ENCODE peak calls at places on chromosomes 7 and 10, in six cellular contexts. T is lower lobe of right lung, Z is A549, C is thoracic aorta, R is hepatocyte, A is HepG2. B is an unnamed sample.

GRCh38 chr10:63862860-63863259 is 341.7 kb downstream of the REEP3 start:
- DNase-seq in A (no peak), Z (no peak), R (no peak), C (no peak), T (no peak), B (no peak)

GRCh38 chr10:28631896-28632596 is 45.3 kb upstream of the BAMBI start:
- DNase-seq in C (no peak), Z (no peak), A (peak), R (no peak), T (no peak), B (no peak)

GRCh38 chr7:30163231-30163894 is 28.6 kb downstream of the MTURN start:
- DNase-seq in A (peak), R (no peak), Z (no peak), T (peak), C (no peak), B (no peak)

GRCh38 chr7:26627871-26628270 is 236.5 kb downstream of the SKAP2 start:
- DNase-seq in C (no peak), Z (no peak), T (no peak), R (no peak), A (no peak), B (no peak)

GRCh38 chr7:150716368-150716767 is at the start of gene GIMAP1:
- DNase-seq in A (no peak), C (no peak), R (no peak), T (no peak), Z (no peak), B (peak)

GRCh38 chr10:114103286-114103685 is 59.6 kb downstream of the ADRB1 start:
- DNase-seq in Z (peak), C (no peak), A (peak), R (peak), T (no peak), B (peak)

GRCh38 chr7:132472463-132473120 is 103.7 kb downstream of the PLXNA4 start:
- DNase-seq in T (no peak), A (no peak), Z (no peak), R (peak), C (peak), B (no peak)

GRCh38 chr7:30787476-30787875 is 16.3 kb downstream of the MINDY4 start:
- DNase-seq in C (no peak), R (no peak), A (no peak), Z (no peak), T (no peak), B (no peak)

GRCh38 chr7:116259821-116260440 is 49.6 kb downstream of the TES start:
- DNase-seq in T (no peak), C (no peak), Z (peak), A (no peak), R (no peak), B (no peak)

GRCh38 chr10:112160834-112161233 is 22.7 kb downstream of the GPAM start:
- DNase-seq in R (no peak), T (no peak), A (no peak), Z (no peak), C (no peak), B (no peak)

GRCh38 chr10:47026301-47027107 is 115.3 kb downstream of the PTPN20 start:
- DNase-seq in R (no peak), Z (no peak), T (peak), C (no peak), A (no peak), B (no peak)

GRCh38 chr7:44244282-44244681 is 43.5 kb downstream of the YKT6 start:
- DNase-seq in Z (no peak), A (no peak), T (no peak), R (no peak), C (no peak), B (no peak)

GRCh38 chr10:71805776-71806705 is 32.7 kb upstream of the VSIR start:
- DNase-seq in T (peak), A (no peak), C (no peak), Z (peak), R (peak), B (peak)

GRCh38 chr7:48246073-48246472 is 74.8 kb downstream of the ABCA13 start:
- DNase-seq in A (no peak), Z (no peak), R (no peak), C (no peak), T (peak), B (no peak)

GRCh38 chr10:104816501-104816900 is 175.4 kb downstream of the SORCS3 start:
- DNase-seq in A (no peak), Z (no peak), R (no peak), T (no peak), C (no peak), B (no peak)

GRCh38 chr7:121084256-121084655 is 95.7 kb downstream of the CPED1 start:
- DNase-seq in Z (no peak), R (no peak), T (no peak), C (no peak), A (no peak), B (no peak)

GRCh38 chr10:71156436-71156835 is 55.9 kb upstream of the UNC5B start:
- DNase-seq in C (no peak), T (no peak), R (no peak), Z (no peak), A (no peak), B (no peak)

GRCh38 chr10:43216931-43217562 is 49.8 kb downstream of the RASGEF1A start:
- DNase-seq in T (peak), C (no peak), Z (no peak), R (no peak), A (no peak), B (no peak)

GRCh38 chr7:18320971-18321567 is 174.5 kb upstream of the HDAC9 start:
- DNase-seq in Z (peak), R (peak), T (no peak), C (no peak), A (peak), B (peak)

GRCh38 chr7:105765846-105766245 is 110.6 kb downstream of the ATXN7L1 start:
- DNase-seq in A (no peak), Z (no peak), R (no peak), T (no peak), C (no peak), B (no peak)

GRCh38 chr10:12797471-12798262 is 203.8 kb downstream of the CCDC3 start:
- DNase-seq in C (no peak), R (no peak), A (no peak), Z (no peak), T (no peak), B (no peak)

GRCh38 chr7:139679731-139680594 is 97.8 kb downstream of the HIPK2 start:
- DNase-seq in C (no peak), Z (peak), A (peak), R (no peak), T (no peak), B (no peak)

GRCh38 chr10:70234668-70235447 is 1.6 kb upstream of the PPA1 start:
- DNase-seq in R (peak), A (no peak), Z (no peak), C (no peak), T (no peak), B (peak)

GRCh38 chr10:128091636-128092210 is 34.5 kb downstream of the MKI67 start:
- DNase-seq in Z (no peak), A (no peak), R (no peak), C (no peak), T (no peak), B (no peak)

DNA sequence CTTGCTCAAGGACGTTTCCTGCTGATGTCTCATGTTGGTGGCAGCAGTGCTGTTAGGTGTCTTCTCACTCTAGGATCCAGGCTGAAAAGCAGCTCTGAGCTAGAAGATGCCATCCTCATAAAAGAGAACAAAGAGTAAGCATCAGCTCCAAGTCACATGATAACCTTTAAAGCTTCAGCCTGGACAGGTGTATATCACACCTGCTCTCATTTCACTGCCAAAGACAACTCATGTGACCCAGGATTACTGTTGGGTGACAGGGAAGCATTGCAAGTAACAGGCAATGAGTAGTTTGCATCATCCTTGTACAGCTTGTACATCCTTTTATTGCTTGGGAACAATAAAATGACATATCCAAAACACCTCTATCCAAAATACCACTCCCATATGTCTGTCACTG is 423.4 kb upstream of the DPP6 start:
- DNase-seq in A (no peak), C (no peak), R (no peak), T (no peak), Z (no peak), B (no peak)
- H3K4me3 ChIP-seq in A (no peak), C (no peak), R (no peak), T (no peak), Z (no peak), B (no peak)

GRCh38 chr10:25063644-25064043 is 47.2 kb downstream of the THNSL1 start:
- DNase-seq in T (no peak), A (no peak), Z (no peak), R (no peak), C (no peak), B (no peak)
- H3K27ac ChIP-seq in T (no peak), A (no peak), Z (peak), R (peak), C (no peak), B (no peak)

DNA sequence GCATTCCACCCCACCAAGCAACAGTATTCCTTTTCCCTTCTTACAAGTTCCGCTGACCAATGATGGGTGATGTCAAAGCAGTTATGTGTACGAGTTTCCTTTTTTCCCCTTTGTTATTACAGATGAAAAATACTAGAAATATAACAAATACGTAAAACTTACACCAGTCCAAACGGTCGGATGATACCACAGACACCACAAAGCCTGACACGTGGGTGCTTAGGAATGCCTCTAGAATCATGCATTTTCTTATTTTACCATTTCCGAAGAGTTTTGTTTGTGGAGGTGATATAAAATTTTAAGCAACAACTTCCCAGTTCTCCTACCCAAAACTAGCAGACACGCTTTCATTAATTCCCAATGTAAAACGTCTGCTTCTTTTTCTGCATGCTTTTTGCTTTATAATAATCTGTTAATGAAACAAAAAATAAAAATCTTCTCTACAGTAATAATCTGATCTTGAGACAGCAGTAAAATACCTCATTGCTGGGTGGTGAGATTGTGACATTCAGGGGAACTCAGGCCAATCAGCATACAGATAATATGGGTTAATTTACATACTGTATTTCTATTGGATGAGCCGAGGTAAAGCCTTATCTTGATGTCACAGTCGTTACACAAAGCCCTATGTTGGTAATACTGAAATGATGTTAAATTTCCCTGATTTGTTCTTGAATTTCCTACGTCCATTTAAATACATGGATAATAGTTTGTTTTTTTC is 811 bp upstream of the GPR85 start:
- DNase-seq in A (peak), Z (peak), R (peak), T (no peak), C (no peak), B (peak)
- H3K4me3 ChIP-seq in A (no peak), Z (no peak), R (no peak), T (peak), C (peak), B (no peak)

GRCh38 chr10:125082881-125083575 is 77.3 kb downstream of the CTBP2 start:
- DNase-seq in T (no peak), Z (no peak), A (no peak), C (no peak), R (no peak), B (no peak)
- H3K27ac ChIP-seq in T (no peak), Z (peak), A (no peak), C (peak), R (peak), B (peak)